ENCODE peak calls at places on chromosomes 3 and 15, in five cellular contexts. R is fibroblast of lung; G is activated CD8-positive, alpha-beta T cell treated with anti-CD3 and anti-CD28 coated beads, Interleukin-2, amount 10 ng/mL, durations not matched to agents 7 days and 5 days; Y is GM12891; D is prostate gland. P is an unnamed sample.

GRCh38 chr15:28984421-28985375 is 98.9 kb downstream of the APBA2 start:
- DNase-seq in R (peak), G (peak), Y (no peak), D (no peak), P (no peak)

GRCh38 chr3:61464785-61465184 is 96.6 kb upstream of the PTPRG start:
- DNase-seq in R (no peak), G (no peak), Y (no peak), D (no peak), P (no peak)

GRCh38 chr15:57129064-57129463 is 210.6 kb downstream of the TCF12 start:
- DNase-seq in R (no peak), G (no peak), Y (no peak), D (no peak), P (no peak)

GRCh38 chr3:3053974-3054373 is 56.2 kb downstream of the IL5RA start:
- DNase-seq in R (no peak), G (no peak), Y (no peak), D (no peak), P (no peak)

GRCh38 chr15:76058714-76059319 is 968 bp upstream of the TMEM266 start:
- DNase-seq in R (peak), G (peak), Y (peak), D (no peak), P (no peak)

GRCh38 chr15:60370804-60371700 is 26.7 kb downstream of the ANXA2 start:
- DNase-seq in R (peak), G (no peak), Y (no peak), D (peak), P (peak)

GRCh38 chr3:150335631-150336030 is 72.5 kb upstream of the TSC22D2 start:
- DNase-seq in R (no peak), G (no peak), Y (no peak), D (no peak), P (no peak)

GRCh38 chr15:63402498-63403253 is 21.0 kb upstream of the CA12 start:
- DNase-seq in R (peak), G (peak), Y (no peak), D (no peak), P (no peak)

GRCh38 chr3:181278468-181279238 is 289.1 kb upstream of the DNAJC19 start:
- DNase-seq in R (no peak), G (no peak), Y (no peak), D (no peak), P (no peak)

GRCh38 chr15:92463352-92463751 is 69.7 kb downstream of the ST8SIA2 start:
- DNase-seq in R (no peak), G (no peak), Y (no peak), D (no peak), P (no peak)

GRCh38 chr3:86995537-86995936 is 4.6 kb upstream of the VGLL3 start:
- DNase-seq in R (peak), G (no peak), Y (no peak), D (no peak), P (no peak)

GRCh38 chr3:192212979-192213378 is 514.4 kb downstream of the FGF12 start:
- DNase-seq in R (no peak), G (no peak), Y (no peak), D (no peak), P (no peak)